ENCODE peak calls at places on chromosomes 2 and 18, in nine cellular contexts. S is DND-41, X is T follicular helper cell, K is suprapubic skin, I is activated B cell treated with CpG ODN at 0.5 μM for 24 hours, A is NCI-H510A treated with DMSO at 0.1 percent for 48 hours, F is dermis blood vessel endothelial cell, Z is tibial artery, M is T-helper 9 cell. E is an unnamed sample.

GRCh38 chr2:187003611-187004010 is 154.6 kb upstream of the ZSWIM2 start:
- DNase-seq in S (no peak), X (no peak), K (no peak), I (no peak), A (no peak), F (no peak), Z (no peak), M (no peak), E (no peak)

GRCh38 chr2:149119358-149119757 is 80.9 kb downstream of the LYPD6B start:
- DNase-seq in S (no peak), X (no peak), K (no peak), I (no peak), A (no peak), F (no peak), Z (no peak), M (no peak), E (no peak)

GRCh38 chr18:26549103-26549485 is 741 bp upstream of the KCTD1 start:
- DNase-seq in S (peak), X (no peak), K (peak), I (no peak), A (no peak), F (peak), Z (no peak), M (no peak), E (no peak)

GRCh38 chr2:174485763-174486613 is 841 bp downstream of the GPR155 start:
- DNase-seq in S (peak), X (no peak), K (no peak), I (peak), A (peak), F (peak), Z (no peak), M (no peak), E (no peak)

GRCh38 chr2:160156665-160157064 is 43.4 kb downstream of the ITGB6 start:
- DNase-seq in S (no peak), X (no peak), K (no peak), I (no peak), A (no peak), F (peak), Z (no peak), M (no peak), E (no peak)

GRCh38 chr18:31213641-31214040 is 51.0 kb upstream of the DSC1 start:
- DNase-seq in S (no peak), X (no peak), K (no peak), I (no peak), A (no peak), F (no peak), Z (no peak), M (no peak), E (no peak)

GRCh38 chr18:31217455-31217854 is 54.8 kb upstream of the DSC1 start:
- DNase-seq in S (no peak), X (no peak), K (no peak), I (no peak), A (peak), F (peak), Z (no peak), M (no peak), E (no peak)

GRCh38 chr2:236309669-236310029 is 45.4 kb upstream of the ASB18 start:
- DNase-seq in S (no peak), X (no peak), K (no peak), I (no peak), A (peak), F (peak), Z (no peak), M (no peak), E (no peak)

E was measured in RWPE2.